ENCODE peak calls at places on chromosome 1, in eight cellular contexts. O is NCI-H1694 treated with DMSO at 0.1 percent for 48 hours; A is hepatocyte; K is activated effector memory CD4-positive, alpha-beta T cell treated with anti-CD3 and anti-CD28 coated beads, Interleukin-2, amount 50 U/mL, for 16 hours; D is kidney tubule cell; I is AG08395; X is NCI-H82; F is iris pigment epithelial cell. G is an unnamed sample.
A peak's percentile ranks its signal among the peaks of the same experiment; 100 is the strongest.

GRCh38 chr1:25435315-25436103 is 4.8 kb downstream of the MACO1 start:
- DNase-seq in A (no peak), K (no peak), F (peak; percentile 50), O (no peak), D (no peak), I (no peak), X (no peak), G (no peak)

GRCh38 chr1:223230161-223230881 is 87.3 kb upstream of the TLR5 start:
- DNase-seq in X (no peak), I (peak; percentile 87), A (no peak), D (peak; percentile 95), K (peak; percentile 69), F (peak; percentile 73), O (no peak), G (no peak)

GRCh38 chr1:244730153-244730933 is 77.4 kb downstream of the DESI2 start:
- DNase-seq in X (no peak), F (peak; percentile 68), I (peak; percentile 35), O (no peak), A (peak; percentile 59), K (peak; percentile 64), D (peak; percentile 50), G (no peak)

GRCh38 chr1:234188454-234188792 is 184.8 kb upstream of the COA6 start:
- DNase-seq in X (peak; percentile 70), F (no peak), D (peak; percentile 47), K (no peak), O (no peak), A (no peak), I (no peak), G (no peak)

GRCh38 chr1:220692436-220693228 is 2.5 kb downstream of the C1orf115 start:
- DNase-seq in F (no peak), I (peak; percentile 36), A (no peak), O (no peak), X (no peak), D (no peak), K (peak; percentile 51), G (no peak)

GRCh38 chr1:211920141-211920572 is 89.6 kb upstream of the LPGAT1 start:
- DNase-seq in X (no peak), K (no peak), D (peak; percentile 25), F (peak; percentile 80), O (no peak), I (peak; percentile 7), A (no peak), G (peak; percentile 26)

GRCh38 chr1:11749203-11749689 is 12.7 kb upstream of the C1orf167 start:
- DNase-seq in I (peak; percentile 70), D (peak; percentile 67), K (peak; percentile 79), A (peak; percentile 43), F (no peak), O (no peak), X (peak; percentile 69), G (no peak)

GRCh38 chr1:67274623-67275325 is 32.9 kb upstream of the IL12RB2 start:
- DNase-seq in I (no peak), D (no peak), K (no peak), A (no peak), X (no peak), O (no peak), F (no peak), G (no peak)

GRCh38 chr1:14778882-14779594 is 180.6 kb downstream of the KAZN start:
- DNase-seq in K (peak; percentile 67), X (peak; percentile 55), A (peak; percentile 46), D (peak; percentile 47), O (no peak), F (peak; percentile 37), I (peak; percentile 57), G (no peak)

G was measured in NCI-H446 treated with DMSO at 0.1 percent for 48 hours.